ENCODE peak calls at places on chromosome 14, in nine cellular contexts. Y, X, L, B, G, K, F, P and J are unnamed samples.

GRCh38 chr14:20347747-20348146 is 4.3 kb downstream of the PARP2 start:
- DNase-seq in Y (no peak), B (no peak), G (no peak), K (no peak), X (no peak), L (no peak), F (no peak), P (peak; percentile 85), J (no peak)

GRCh38 chr14:61569783-61570182 is 125.5 kb upstream of the HIF1A start:
- DNase-seq in X (no peak), F (no peak), G (peak; percentile 89), P (peak; percentile 60), K (peak; percentile 72), L (peak; percentile 87), Y (no peak), B (no peak), J (peak; percentile 82)

GRCh38 chr14:73770977-73771847 is 57.0 kb upstream of the PNMA1 start:
- DNase-seq in P (no peak), B (peak; percentile 17), F (no peak), Y (no peak), L (no peak), K (no peak), G (no peak), X (no peak), J (no peak)

GRCh38 chr14:24339284-24340151 is at the start of gene RIPK3:
- DNase-seq in B (peak; percentile 49), Y (peak; percentile 73), P (no peak), G (no peak), X (no peak), L (peak; percentile 57), F (no peak), K (peak; percentile 78), J (peak; percentile 81)

GRCh38 chr14:74867673-74868072 is 8.3 kb downstream of the PROX2 start:
- DNase-seq in L (no peak), X (no peak), Y (peak; percentile 16), G (peak; percentile 69), K (no peak), F (no peak), B (no peak), P (no peak), J (peak; percentile 87)

GRCh38 chr14:38255408-38255672 is 553 bp downstream of the CLEC14A start:
- DNase-seq in X (no peak), L (peak; percentile 28), K (no peak), F (no peak), P (no peak), B (peak; percentile 31), Y (no peak), G (no peak), J (peak; percentile 8)

GRCh38 chr14:70822706-70823185 is 13.4 kb upstream of the MAP3K9 start:
- DNase-seq in X (peak; percentile 75), Y (no peak), F (peak; percentile 52), L (peak; percentile 40), B (peak; percentile 28), G (no peak), K (no peak), P (no peak), J (no peak)

GRCh38 chr14:33432407-33433023 is 493.8 kb downstream of the NPAS3 start:
- DNase-seq in G (peak; percentile 14), F (peak; percentile 1), B (no peak), Y (no peak), X (peak; percentile 39), L (no peak), P (peak; percentile 42), K (peak; percentile 32), J (peak; percentile 28)

GRCh38 chr14:92317511-92317910 is 5.5 kb upstream of the SLC24A4 start:
- DNase-seq in F (no peak), G (no peak), X (no peak), Y (no peak), B (no peak), P (no peak), K (no peak), L (no peak), J (no peak)

GRCh38 chr14:91061309-91061887 is 957 bp upstream of the RPS6KA5 start:
- DNase-seq in P (no peak), F (no peak), K (no peak), G (no peak), B (no peak), X (peak; percentile 25), L (no peak), Y (no peak), J (no peak)

GRCh38 chr14:72420749-72421452 is 473.0 kb downstream of the DPF3 start:
- DNase-seq in F (peak; percentile 28), G (peak; percentile 22), Y (peak; percentile 86), P (peak; percentile 20), B (peak; percentile 51), X (peak; percentile 79), L (peak; percentile 62), K (peak; percentile 62), J (peak; percentile 91)

GRCh38 chr14:69087061-69087461 is 65.9 kb downstream of the DCAF5 start:
- DNase-seq in Y (no peak), F (no peak), P (no peak), G (no peak), K (no peak), X (no peak), B (no peak), L (no peak), J (no peak)

GRCh38 chr14:38994721-38995120 is 108.3 kb downstream of the SEC23A start:
- DNase-seq in B (no peak), K (no peak), G (no peak), F (no peak), X (no peak), L (no peak), P (no peak), Y (no peak), J (no peak)

GRCh38 chr14:62778847-62779246 is 266.4 kb downstream of the KCNH5 start:
- DNase-seq in X (no peak), B (no peak), F (no peak), K (no peak), L (no peak), G (no peak), P (no peak), Y (no peak), J (no peak)

GRCh38 chr14:99524804-99525698 is 43.8 kb downstream of the CCNK start:
- DNase-seq in L (peak; percentile 40), Y (no peak), K (no peak), F (peak; percentile 64), B (no peak), G (no peak), X (peak; percentile 47), P (no peak), J (peak; percentile 17)
- TF ChIP-seq CTCF in L (peak; percentile 26), Y (no peak), K (peak; percentile 5), F (peak; percentile 55), B (no peak), G (peak; percentile 46), X (peak; percentile 40), P (peak; percentile 64), J (no peak)

GRCh38 chr14:56482306-56482705 is 97.3 kb upstream of the TMEM260 start:
- DNase-seq in Y (peak; percentile 7), X (peak; percentile 51), K (no peak), F (peak; percentile 17), L (no peak), P (no peak), B (no peak), G (no peak), J (peak; percentile 27)
- TF ChIP-seq CTCF in Y (no peak), X (peak; percentile 32), K (no peak), F (peak; percentile 33), L (no peak), P (peak; percentile 15), B (no peak), G (no peak), J (peak; percentile 31)

GRCh38 chr14:99561827-99562226 is 42.2 kb downstream of the CCDC85C start:
- DNase-seq in K (no peak), P (no peak), L (no peak), Y (no peak), X (no peak), B (peak; percentile 77), G (no peak), F (no peak), J (no peak)

GRCh38 chr14:99564903-99565259 is 39.1 kb downstream of the CCDC85C start:
- DNase-seq in X (no peak), K (no peak), G (no peak), B (no peak), F (no peak), Y (no peak), P (no peak), L (no peak), J (no peak)

GRCh38 chr14:99563749-99564129 is 40.3 kb downstream of the CCDC85C start:
- DNase-seq in X (no peak), G (no peak), K (no peak), B (no peak), F (no peak), P (no peak), Y (no peak), L (no peak), J (no peak)

GRCh38 chr14:99564256-99564902 is 39.6 kb downstream of the CCDC85C start:
- DNase-seq in K (no peak), Y (no peak), B (peak; percentile 55), L (peak; percentile 63), G (peak; percentile 47), F (no peak), P (peak; percentile 51), X (peak; percentile 82), J (no peak)

DNA sequence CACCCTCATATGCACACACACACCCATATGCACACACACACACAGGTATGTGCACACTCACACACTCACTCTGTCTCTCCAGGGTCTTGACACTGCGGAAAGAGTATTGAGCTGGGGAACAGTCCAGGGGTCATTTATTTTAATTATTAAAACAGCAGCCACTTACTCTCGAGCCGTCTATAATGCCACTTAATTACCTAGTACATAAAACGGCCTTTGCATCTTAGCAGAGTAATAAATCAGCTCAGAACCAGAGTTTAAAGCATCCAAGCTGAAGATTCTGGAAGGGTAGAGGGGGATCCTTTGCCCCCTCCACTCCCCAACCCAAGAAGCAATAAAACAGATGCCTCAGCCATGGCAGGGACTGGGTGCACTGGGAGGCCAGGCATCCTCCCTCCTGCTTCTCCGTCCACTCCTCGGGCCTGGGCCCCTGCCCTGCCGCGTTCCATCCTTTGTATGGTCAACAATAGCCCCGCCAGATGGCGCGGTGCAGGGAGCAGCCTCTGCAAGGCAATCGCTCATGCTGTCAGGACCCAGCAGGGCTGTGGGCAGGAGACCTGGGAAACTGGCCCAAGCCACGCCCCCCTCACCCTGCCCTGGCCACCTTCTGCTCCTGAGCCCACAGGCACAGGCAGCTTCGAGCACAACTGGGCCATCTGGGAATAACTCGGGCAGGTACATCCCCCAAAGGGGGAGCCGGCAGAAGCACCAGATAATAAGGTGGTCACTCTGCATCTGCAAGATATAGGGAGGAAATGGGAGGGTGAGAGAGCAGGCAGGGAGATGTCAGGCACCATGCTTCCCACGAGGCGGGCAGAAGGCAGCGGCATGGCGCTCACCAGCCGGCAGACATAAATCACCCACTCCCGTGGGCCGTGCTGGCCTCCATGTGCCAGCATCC is 40.9 kb downstream of the CCDC85C start:
- DNase-seq in P (peak; percentile 84), L (peak; percentile 87), K (peak; percentile 84), B (peak; percentile 91), G (no peak), X (peak; percentile 96), F (peak; percentile 76), Y (no peak), J (no peak)
- TF ChIP-seq CTCF in P (peak; percentile 94), L (peak; percentile 45), K (peak; percentile 37), B (peak; percentile 64), G (no peak), X (peak; percentile 57), F (peak; percentile 67), Y (no peak), J (no peak)

DNA sequence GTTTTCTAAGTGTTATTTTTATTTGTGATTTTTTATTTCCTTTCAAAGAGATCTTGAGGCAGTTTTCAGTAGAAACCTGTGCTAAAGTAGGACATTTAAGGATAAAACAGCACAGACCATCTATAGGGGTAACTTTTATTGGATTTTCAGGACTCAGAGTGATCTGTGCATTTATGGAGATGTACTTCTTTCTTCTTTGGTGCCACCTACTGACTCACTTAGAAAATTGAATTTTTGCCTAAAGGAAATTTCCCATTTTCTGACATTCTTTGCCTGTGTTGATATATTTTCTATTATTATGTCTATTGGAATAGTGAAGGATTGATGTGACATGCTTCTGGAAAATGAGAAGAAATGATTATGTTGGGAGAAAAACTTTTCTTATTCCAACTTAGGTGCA is 113.0 kb downstream of the UNC79 start:
- DNase-seq in X (peak; percentile 10), Y (peak; percentile 18), P (peak; percentile 10), K (no peak), G (no peak), F (peak; percentile 3), L (no peak), B (no peak), J (no peak)
- TF ChIP-seq CTCF in X (peak; percentile 49), Y (peak; percentile 24), P (peak; percentile 22), K (no peak), G (peak; percentile 43), F (peak; percentile 58), L (peak; percentile 45), B (peak; percentile 39), J (peak; percentile 48)